ENCODE peak calls at places on chromosomes 16 and 17, in six cellular contexts. N is BJ, Y is hepatocyte, H is fibroblast of lung, J is uterus, Z is astrocyte of the spinal cord. E is an unnamed sample.

GRCh38 chr16:23967018-23967417 is 131.2 kb downstream of the PRKCB start:
- DNase-seq in N (no peak), Y (no peak), H (no peak), J (no peak), Z (no peak), E (no peak)

GRCh38 chr17:60631119-60631518 is 31.1 kb downstream of the PPM1D start:
- DNase-seq in N (no peak), Y (no peak), H (peak), J (no peak), Z (peak), E (no peak)

GRCh38 chr17:2688351-2689342 is 22.9 kb downstream of the CLUH start:
- DNase-seq in N (no peak), Y (peak), H (no peak), J (no peak), Z (peak), E (peak)

GRCh38 chr16:1338119-1338730 is 4.8 kb downstream of the BAIAP3 start:
- DNase-seq in N (no peak), Y (peak), H (no peak), J (no peak), Z (no peak), E (peak)

GRCh38 chr17:78883090-78883532 is 19.9 kb downstream of the CEP295NL start:
- DNase-seq in N (peak), Y (peak), H (peak), J (peak), Z (peak), E (no peak)

GRCh38 chr16:74501484-74502479 is 80.5 kb upstream of the CLEC18B start:
- DNase-seq in N (no peak), Y (no peak), H (peak), J (no peak), Z (peak), E (no peak)

GRCh38 chr16:52350031-52350430 is 196.9 kb downstream of the TOX3 start:
- DNase-seq in N (no peak), Y (no peak), H (no peak), J (no peak), Z (no peak), E (no peak)

GRCh38 chr17:55513885-55514590 is 2.8 kb upstream of the SMIM36 start:
- DNase-seq in N (no peak), Y (peak), H (peak), J (peak), Z (peak), E (peak)

GRCh38 chr17:60630352-60630751 is 30.4 kb downstream of the PPM1D start:
- DNase-seq in N (no peak), Y (no peak), H (no peak), J (peak), Z (peak), E (no peak)

GRCh38 chr16:75433732-75434413 is 570 bp upstream of the CFDP1 start:
- DNase-seq in N (peak), Y (peak), H (peak), J (peak), Z (peak), E (peak)

GRCh38 chr17:31339906-31340661 is 18.7 kb upstream of the EVI2A start:
- DNase-seq in N (peak), Y (no peak), H (peak), J (no peak), Z (peak), E (no peak)

GRCh38 chr17:45974916-45975630 is 24.0 kb upstream of the STH start:
- DNase-seq in N (no peak), Y (no peak), H (no peak), J (no peak), Z (no peak), E (no peak)

GRCh38 chr16:12649356-12649755 is 154.3 kb downstream of the CPPED1 start:
- DNase-seq in N (no peak), Y (no peak), H (no peak), J (no peak), Z (no peak), E (no peak)

GRCh38 chr16:52265446-52265861 is 281.5 kb downstream of the TOX3 start:
- DNase-seq in N (no peak), Y (peak), H (no peak), J (no peak), Z (no peak), E (no peak)

GRCh38 chr17:74433421-74434121 is 1.7 kb downstream of the GPRC5C start:
- DNase-seq in N (no peak), Y (peak), H (no peak), J (no peak), Z (no peak), E (peak)

GRCh38 chr17:76537288-76537577 is 276 bp downstream of the CYGB start:
- DNase-seq in N (no peak), Y (no peak), H (peak), J (peak), Z (no peak), E (no peak)

GRCh38 chr17:3796110-3796821 is 4.7 kb downstream of the ITGAE start:
- DNase-seq in N (no peak), Y (no peak), H (peak), J (no peak), Z (no peak), E (no peak)

GRCh38 chr17:72717276-72717675 is 375.2 kb downstream of the SLC39A11 start:
- DNase-seq in N (no peak), Y (no peak), H (no peak), J (no peak), Z (no peak), E (no peak)

GRCh38 chr16:77652399-77652798 is 69.9 kb upstream of the NUDT7 start:
- DNase-seq in N (no peak), Y (no peak), H (no peak), J (no peak), Z (no peak), E (no peak)

GRCh38 chr17:13940858-13941665 is 128.2 kb upstream of the COX10 start:
- DNase-seq in N (no peak), Y (no peak), H (peak), J (no peak), Z (peak), E (no peak)

GRCh38 chr17:10875984-10876555 is 38.2 kb upstream of the PIRT start:
- DNase-seq in N (no peak), Y (peak), H (peak), J (peak), Z (peak), E (peak)

GRCh38 chr16:66581246-66581952 is 2.1 kb downstream of the CMTM2 start:
- DNase-seq in N (no peak), Y (peak), H (peak), J (no peak), Z (peak), E (no peak)

GRCh38 chr17:40218740-40219072 is 398 bp upstream of the WIPF2 start:
- DNase-seq in N (no peak), Y (peak), H (peak), J (peak), Z (peak), E (peak)

GRCh38 chr17:63282455-63282854 is 163.7 kb downstream of the CYB561 start:
- DNase-seq in N (no peak), Y (no peak), H (no peak), J (no peak), Z (no peak), E (no peak)

GRCh38 chr17:31724026-31724425 is 135.0 kb downstream of the COPRS start:
- DNase-seq in N (no peak), Y (no peak), H (peak), J (no peak), Z (peak), E (no peak)

GRCh38 chr17:8029121-8029520 is 9.7 kb upstream of the ALOX15B start:
- DNase-seq in N (peak), Y (no peak), H (peak), J (no peak), Z (no peak), E (no peak)

GRCh38 chr16:84281077-84281476 is 13.6 kb upstream of the WFDC1 start:
- DNase-seq in N (no peak), Y (no peak), H (peak), J (no peak), Z (no peak), E (no peak)

GRCh38 chr17:51540151-51540550 is 279.8 kb downstream of the UTP18 start:
- DNase-seq in N (no peak), Y (no peak), H (no peak), J (no peak), Z (no peak), E (no peak)

GRCh38 chr17:75407655-75408352 is 2.3 kb upstream of the GRB2 start:
- DNase-seq in N (no peak), Y (no peak), H (no peak), J (no peak), Z (no peak), E (no peak)

GRCh38 chr17:59105852-59106462 is 723 bp downstream of the TRIM37 start:
- DNase-seq in N (no peak), Y (peak), H (peak), J (peak), Z (peak), E (peak)

GRCh38 chr16:55663770-55664677 is 8.2 kb downstream of the SLC6A2 start:
- DNase-seq in N (peak), Y (peak), H (no peak), J (no peak), Z (no peak), E (no peak)

GRCh38 chr17:28819582-28819981 is 23.0 kb downstream of the FAM222B start:
- DNase-seq in N (no peak), Y (no peak), H (no peak), J (no peak), Z (no peak), E (no peak)

GRCh38 chr17:17763136-17763535 is 73.7 kb downstream of the SREBF1 start:
- DNase-seq in N (no peak), Y (no peak), H (peak), J (no peak), Z (no peak), E (no peak)
- TF ChIP-seq CTCF in N (no peak), Y (no peak), H (no peak), J (no peak), Z (no peak), E (no peak)

GRCh38 chr16:47460755-47461597 is at the start of the genes ITFG1 and PHKB:
- DNase-seq in N (peak), Y (peak), H (peak), J (peak), Z (peak), E (peak)
- TF ChIP-seq CTCF in N (no peak), Y (no peak), H (no peak), J (peak), Z (no peak), E (no peak)

GRCh38 chr17:21218831-21219380 is 4.9 kb upstream of the TMEM11 start:
- DNase-seq in N (no peak), Y (no peak), H (no peak), J (no peak), Z (no peak), E (no peak)

GRCh38 chr17:21217346-21217745 is 3.4 kb upstream of the TMEM11 start:
- DNase-seq in N (no peak), Y (no peak), H (no peak), J (no peak), Z (no peak), E (no peak)

GRCh38 chr17:21215935-21216334 is 2.0 kb upstream of the TMEM11 start:
- DNase-seq in N (no peak), Y (peak), H (peak), J (no peak), Z (no peak), E (no peak)

GRCh38 chr17:21214777-21215541 is 998 bp upstream of the TMEM11 start:
- DNase-seq in N (no peak), Y (peak), H (peak), J (no peak), Z (no peak), E (no peak)

GRCh38 chr17:21218101-21218500 is 4.1 kb upstream of the TMEM11 start:
- DNase-seq in N (no peak), Y (no peak), H (no peak), J (no peak), Z (no peak), E (no peak)
- TF ChIP-seq CTCF in N (peak), Y (no peak), H (no peak), J (no peak), Z (no peak), E (no peak)

DNA sequence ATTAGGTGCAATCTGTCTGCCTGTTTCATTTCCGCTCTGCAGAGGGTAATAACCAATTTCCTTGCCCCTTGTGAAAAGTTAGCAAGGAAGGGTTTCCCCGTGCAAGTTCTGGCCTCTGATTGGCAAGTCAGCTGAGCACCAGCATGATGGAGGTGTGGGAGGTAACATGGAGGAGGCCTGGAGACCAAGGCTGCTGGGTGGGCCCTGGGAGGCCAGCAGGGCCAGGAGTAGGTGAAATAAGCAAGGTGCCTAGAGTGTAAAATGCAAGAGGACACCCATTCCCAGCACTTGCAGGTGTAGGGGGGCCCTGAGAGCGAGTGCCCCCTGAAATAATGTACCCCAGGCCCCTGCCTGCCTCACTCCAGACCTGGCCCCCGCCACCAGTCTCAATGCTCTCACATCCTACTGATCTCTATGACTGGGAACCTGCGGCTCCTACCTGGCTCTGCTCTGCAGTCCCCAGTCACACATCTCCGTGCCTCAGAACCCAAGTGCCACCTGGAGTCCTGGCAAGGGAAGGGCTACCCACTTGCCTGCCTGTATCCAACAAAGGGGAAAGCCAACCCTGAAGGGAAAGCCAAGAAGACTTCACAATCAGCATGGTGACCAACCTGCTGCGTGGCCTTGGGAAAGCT is 116.2 kb downstream of the C16orf78 start:
- DNase-seq in N (no peak), Y (no peak), H (no peak), J (no peak), Z (no peak), E (peak)
- TF ChIP-seq CTCF in N (no peak), Y (no peak), H (no peak), J (no peak), Z (no peak), E (no peak)

GRCh38 chr17:82043507-82043906 is 6.0 kb upstream of the DCXR start:
- DNase-seq in N (no peak), Y (no peak), H (no peak), J (no peak), Z (no peak), E (no peak)
- TF ChIP-seq CTCF in N (no peak), Y (no peak), H (no peak), J (no peak), Z (no peak), E (no peak)

GRCh38 chr16:8571061-8571596 is 19.2 kb downstream of the TMEM114 start:
- DNase-seq in N (peak), Y (no peak), H (peak), J (no peak), Z (peak), E (no peak)

GRCh38 chr16:8575399-8575798 is 14.9 kb downstream of the TMEM114 start:
- DNase-seq in N (no peak), Y (no peak), H (no peak), J (no peak), Z (no peak), E (no peak)

GRCh38 chr16:8572063-8572918 is 18.0 kb downstream of the TMEM114 start:
- DNase-seq in N (no peak), Y (no peak), H (no peak), J (no peak), Z (no peak), E (no peak)

GRCh38 chr16:8576141-8577004 is 13.9 kb downstream of the TMEM114 start:
- DNase-seq in N (no peak), Y (no peak), H (no peak), J (no peak), Z (no peak), E (no peak)

GRCh38 chr16:8572919-8573724 is 17.2 kb downstream of the TMEM114 start:
- DNase-seq in N (no peak), Y (peak), H (peak), J (no peak), Z (peak), E (peak)
- TF ChIP-seq CTCF in N (peak), Y (peak), H (peak), J (no peak), Z (peak), E (peak)

DNA sequence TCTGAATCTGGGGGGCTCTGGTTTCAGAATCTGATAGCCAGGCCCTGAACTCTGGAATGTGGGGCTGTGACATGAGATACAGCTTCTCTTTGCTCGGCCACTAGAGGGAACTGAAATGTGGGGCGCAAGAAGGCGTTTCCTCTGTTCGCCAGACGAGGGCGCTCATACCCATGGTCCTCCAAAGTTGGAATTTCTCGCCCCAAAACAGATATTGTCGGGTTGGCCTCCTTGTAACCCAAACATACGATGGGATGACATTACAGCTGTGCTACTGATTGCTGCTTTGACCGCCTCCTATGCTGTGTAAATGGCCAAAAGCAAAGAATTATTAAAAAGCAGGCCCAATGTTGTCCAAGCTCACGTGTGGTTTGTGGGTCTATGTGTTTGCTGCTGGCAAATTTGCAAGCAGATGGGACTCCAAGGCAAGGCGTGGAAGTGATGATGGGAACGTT is 13.1 kb upstream of the MSI2 start:
- DNase-seq in N (no peak), Y (peak), H (peak), J (peak), Z (peak), E (peak)
- TF ChIP-seq CTCF in N (peak), Y (peak), H (peak), J (peak), Z (peak), E (peak)

GRCh38 chr17:42051013-42051400 is 606 bp upstream of the C17orf113 start:
- DNase-seq in N (no peak), Y (no peak), H (no peak), J (no peak), Z (no peak), E (no peak)

GRCh38 chr17:42051645-42052044 is 1.2 kb upstream of the C17orf113 start:
- DNase-seq in N (no peak), Y (no peak), H (no peak), J (no peak), Z (no peak), E (no peak)

GRCh38 chr17:42052478-42052877 is 2.1 kb upstream of the C17orf113 start:
- DNase-seq in N (no peak), Y (no peak), H (no peak), J (no peak), Z (no peak), E (no peak)

GRCh38 chr17:42049834-42050359 is 504 bp downstream of the C17orf113 start:
- DNase-seq in N (no peak), Y (no peak), H (no peak), J (no peak), Z (no peak), E (no peak)

GRCh38 chr17:42050360-42051012 is at the start of gene C17orf113:
- DNase-seq in N (no peak), Y (peak), H (peak), J (peak), Z (no peak), E (peak)
- TF ChIP-seq CTCF in N (peak), Y (peak), H (peak), J (peak), Z (peak), E (peak)

GRCh38 chr17:81094224-81094743 is 59.3 kb downstream of the BAIAP2 start:
- DNase-seq in N (no peak), Y (no peak), H (no peak), J (no peak), Z (no peak), E (no peak)
- TF ChIP-seq CTCF in N (no peak), Y (no peak), H (no peak), J (no peak), Z (no peak), E (no peak)